ENCODE peak calls at places on chromosome 7, in nine cellular contexts. S, F, G, Z, O, W, Y, A and D are unnamed samples.
A peak's percentile ranks its signal among the peaks of the same experiment; 100 is the strongest.

GRCh38 chr7:7237978-7238267 is 55.6 kb downstream of the C1GALT1 start:
- DNase-seq in G (no peak), S (no peak), Y (no peak), A (no peak), W (no peak), O (no peak), F (no peak), Z (no peak), D (no peak)

GRCh38 chr7:44154703-44155102 is 13.6 kb upstream of the MYL7 start:
- DNase-seq in A (no peak), G (peak; percentile 11), Z (no peak), O (no peak), S (no peak), W (no peak), F (no peak), Y (peak; percentile 14), D (no peak)

GRCh38 chr7:94561841-94562514 is 52.4 kb downstream of the CASD1 start:
- DNase-seq in A (no peak), G (no peak), Y (no peak), F (no peak), W (no peak), Z (no peak), O (no peak), S (no peak), D (no peak)

GRCh38 chr7:105621617-105622016 is 40.3 kb upstream of the EFCAB10 start:
- DNase-seq in Y (no peak), Z (no peak), S (peak; percentile 29), F (no peak), O (no peak), W (peak; percentile 10), G (no peak), A (no peak), D (no peak)

GRCh38 chr7:99363286-99363685 is 11.2 kb upstream of the ARPC1B start:
- DNase-seq in Y (no peak), Z (no peak), W (no peak), O (no peak), A (no peak), F (no peak), G (no peak), S (no peak), D (no peak)

GRCh38 chr7:5625938-5626337 is 155.5 kb downstream of the RNF216 start:
- DNase-seq in Z (no peak), W (no peak), G (no peak), Y (no peak), S (no peak), O (no peak), A (peak; percentile 28), F (no peak), D (no peak)

GRCh38 chr7:80312139-80312661 is 177.6 kb downstream of the GNAI1 start:
- DNase-seq in Y (no peak), G (no peak), Z (peak; percentile 0), W (no peak), O (no peak), F (no peak), S (no peak), A (no peak), D (no peak)

GRCh38 chr7:26409636-26410035 is 118.0 kb downstream of the SNX10 start:
- DNase-seq in G (no peak), W (no peak), S (no peak), A (no peak), F (no peak), Y (no peak), Z (no peak), O (no peak), D (no peak)

GRCh38 chr7:146709628-146710027 is 593.0 kb downstream of the CNTNAP2 start:
- DNase-seq in F (no peak), Y (no peak), A (no peak), S (no peak), Z (no peak), O (no peak), W (no peak), G (no peak), D (no peak)

GRCh38 chr7:8160810-8161209 is 101.2 kb downstream of the ICA1 start:
- DNase-seq in O (no peak), A (no peak), W (no peak), F (no peak), Y (no peak), G (no peak), Z (no peak), S (no peak), D (no peak)

GRCh38 chr7:24611130-24611529 is 37.9 kb downstream of the PALS2 start:
- DNase-seq in S (no peak), W (no peak), G (no peak), F (no peak), Y (no peak), Z (no peak), O (no peak), A (no peak), D (no peak)

GRCh38 chr7:1848911-1849311 is 178.8 kb downstream of the ELFN1 start:
- DNase-seq in O (no peak), A (no peak), Z (no peak), Y (peak; percentile 36), W (no peak), S (peak; percentile 2), F (no peak), G (no peak), D (peak; percentile 37)

GRCh38 chr7:1811850-1812692 is 142.0 kb downstream of the ELFN1 start:
- DNase-seq in Y (peak; percentile 55), Z (peak; percentile 15), G (no peak), S (no peak), F (no peak), W (peak; percentile 55), A (peak; percentile 63), O (peak; percentile 28), D (no peak)

GRCh38 chr7:134451656-134452055 is 7.2 kb downstream of the AKR1B1 start:
- DNase-seq in F (no peak), S (no peak), O (no peak), G (no peak), A (no peak), Y (no peak), Z (no peak), W (no peak), D (no peak)
- H3K4me1 ChIP-seq in F (peaks cover 6% of the 10 kb centered on the region), S (peaks cover 39% of the 10 kb centered on the region), O (no peaks in the 10 kb centered on the region), G (no peaks in the 10 kb centered on the region), A (no peaks in the 10 kb centered on the region), Y (no peaks in the 10 kb centered on the region), Z (peaks cover 18% of the 10 kb centered on the region), W (peaks cover 25% of the 10 kb centered on the region), D (peaks cover 16% of the 10 kb centered on the region)

DNA sequence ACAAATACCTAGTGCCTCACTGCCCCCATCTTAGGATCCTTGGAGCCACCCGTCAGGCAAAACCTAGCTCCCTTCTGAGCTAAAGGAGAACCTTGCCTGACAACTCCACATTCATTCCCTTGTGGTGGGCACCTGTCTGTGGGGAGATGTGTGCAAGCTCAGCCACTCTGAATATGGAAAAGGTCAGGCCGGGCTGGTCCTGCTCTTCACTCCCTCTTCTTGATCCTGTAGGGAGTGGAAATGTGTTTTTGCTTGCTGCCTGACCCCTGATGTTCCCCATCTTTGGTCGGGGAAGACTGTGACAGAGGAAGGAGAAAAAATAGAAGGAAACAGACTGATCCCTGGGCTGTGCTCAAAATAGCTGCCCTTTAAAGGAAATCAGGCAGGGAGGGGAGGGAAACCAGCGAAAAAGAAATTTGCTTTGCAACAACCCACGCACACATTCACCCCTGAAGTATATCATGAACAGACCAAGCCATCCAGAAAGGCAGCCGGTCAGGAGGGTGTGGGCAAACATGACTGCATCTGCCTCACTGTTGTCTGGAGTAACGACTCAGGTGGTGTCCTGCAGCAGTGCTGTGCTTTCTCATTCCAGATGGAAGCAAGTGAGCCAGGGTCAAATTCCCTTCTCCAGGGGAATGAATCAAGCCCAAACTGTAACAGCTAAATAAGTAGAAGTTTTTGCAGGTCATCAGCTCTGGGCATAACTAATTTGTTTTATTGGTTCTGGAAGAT is 74.0 kb downstream of the SCRN1 start:
- DNase-seq in F (no peak), W (no peak), Z (no peak), O (no peak), S (no peak), Y (no peak), A (peak; percentile 11), G (no peak), D (no peak)
- H3K27ac ChIP-seq in F (no peak overlapping the region), W (no peak overlapping the region), Z (no peak overlapping the region), O (no peak overlapping the region), S (no peak overlapping the region), Y (no peak overlapping the region), A (no peak overlapping the region), G (no peak overlapping the region), D (no peak overlapping the region)

GRCh38 chr7:158524749-158525635 is 62.6 kb downstream of the PTPRN2 start:
- DNase-seq in W (no peak), G (no peak), Z (no peak), S (no peak), O (no peak), Y (no peak), A (no peak), F (no peak), D (no peak)
- H3K4me1 ChIP-seq in W (no peaks in the 10 kb centered on the region), G (no peaks in the 10 kb centered on the region), Z (no peaks in the 10 kb centered on the region), S (no peaks in the 10 kb centered on the region), O (no peaks in the 10 kb centered on the region), Y (no peaks in the 10 kb centered on the region), A (no peaks in the 10 kb centered on the region), F (no peaks in the 10 kb centered on the region), D (no peaks in the 10 kb centered on the region)

DNA sequence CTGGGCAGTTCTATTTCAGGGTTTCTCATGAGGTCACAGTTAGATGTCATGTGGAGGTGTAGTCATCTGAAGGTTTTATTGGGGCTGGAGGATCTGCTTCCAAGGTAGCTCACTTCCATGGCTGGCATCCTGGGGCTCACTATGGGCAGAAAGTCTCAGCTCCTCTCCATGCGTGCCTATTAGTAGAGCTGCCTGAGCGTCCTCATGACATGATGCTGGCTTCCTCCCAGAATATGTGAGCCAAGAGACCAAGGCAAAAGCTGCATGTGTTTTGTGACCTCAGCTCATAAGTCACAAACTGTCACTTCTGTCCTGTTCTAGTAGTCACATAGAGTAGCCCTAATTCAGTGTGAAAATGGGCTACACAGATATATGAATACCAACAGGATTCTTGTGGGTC is 524.4 kb downstream of the SUGCT start:
- DNase-seq in Z (no peak), F (no peak), O (no peak), A (no peak), W (no peak), S (no peak), Y (no peak), G (no peak), D (no peak)
- H3K27ac ChIP-seq in Z (no peak overlapping the region), F (no peak overlapping the region), O (no peak overlapping the region), A (no peak overlapping the region), W (no peak overlapping the region), S (no peak overlapping the region), Y (no peak overlapping the region), G (no peak overlapping the region), D (no peak overlapping the region)

GRCh38 chr7:91080351-91080750 is 183.9 kb upstream of the FZD1 start:
- DNase-seq in G (no peak), Y (no peak), W (no peak), O (no peak), S (no peak), Z (no peak), A (no peak), F (no peak), D (no peak)

GRCh38 chr7:91085175-91085574 is 179.1 kb upstream of the FZD1 start:
- DNase-seq in Y (no peak), G (no peak), S (no peak), Z (peak; percentile 23), W (no peak), O (no peak), A (no peak), F (no peak), D (no peak)

GRCh38 chr7:91082854-91083495 is 181.3 kb upstream of the FZD1 start:
- DNase-seq in G (no peak), A (peak; percentile 18), S (no peak), O (no peak), Z (no peak), F (no peak), W (no peak), Y (no peak), D (no peak)

GRCh38 chr7:91082038-91082437 is 182.2 kb upstream of the FZD1 start:
- DNase-seq in Y (no peak), W (no peak), A (no peak), G (no peak), S (no peak), F (no peak), Z (no peak), O (no peak), D (no peak)

GRCh38 chr7:91083855-91084644 is 180.2 kb upstream of the FZD1 start:
- DNase-seq in Z (no peak), O (peak; percentile 27), A (no peak), W (peak; percentile 58), G (no peak), F (no peak), S (no peak), Y (no peak), D (no peak)
- H3K4me1 ChIP-seq in Z (no peaks in the 10 kb centered on the region), O (no peaks in the 10 kb centered on the region), A (peaks cover 3% of the 10 kb centered on the region), W (peaks cover 4% of the 10 kb centered on the region), G (no peaks in the 10 kb centered on the region), F (no peaks in the 10 kb centered on the region), S (peaks cover 10% of the 10 kb centered on the region), Y (no peaks in the 10 kb centered on the region), D (peaks cover 26% of the 10 kb centered on the region)